ENCODE peak calls at places on chromosomes 1 and 21, in nine cellular contexts. I is CD4-positive, alpha-beta T cell; C is cardiac muscle cell; N is GM12891; V is CD8-positive, alpha-beta memory T cell; Z is NCI-H1105 treated with DMSO at 0.1 percent for 48 hours; S is fibroblast of mammary gland; Y is NCI-H2171 treated with DMSO at 0.1 percent for 48 hours; D is activated T-cell treated with anti-CD3 and anti-CD28 coated beads for 24 hours. M is an unnamed sample.

GRCh38 chr1:210771131-210771530 is 362.8 kb downstream of the KCNH1 start:
- DNase-seq in I (no peak), C (no peak), N (no peak), V (no peak), Z (no peak), S (no peak), Y (no peak), D (no peak), M (no peak)

GRCh38 chr1:153456396-153456795 is 4.1 kb downstream of the S100A7 start:
- DNase-seq in I (no peak), C (no peak), N (no peak), V (no peak), Z (no peak), S (no peak), Y (no peak), D (no peak), M (no peak)

GRCh38 chr1:38564946-38565570 is 294.5 kb downstream of the RRAGC start:
- DNase-seq in I (no peak), C (no peak), N (no peak), V (no peak), Z (no peak), S (no peak), Y (no peak), D (no peak), M (no peak)

GRCh38 chr21:37043818-37044217 is 29.1 kb downstream of the PIGP start:
- DNase-seq in I (no peak), C (no peak), N (no peak), V (no peak), Z (no peak), S (no peak), Y (no peak), D (no peak), M (no peak)

GRCh38 chr1:1013922-1014617 is 773 bp downstream of the ISG15 start:
- DNase-seq in I (no peak), C (peak; percentile 32), N (no peak), V (peak; percentile 31), Z (no peak), S (peak; percentile 28), Y (no peak), D (no peak), M (no peak)

GRCh38 chr1:93577536-93578432 is 103.9 kb downstream of the BCAR3 start:
- DNase-seq in I (no peak), C (no peak), N (no peak), V (no peak), Z (no peak), S (no peak), Y (no peak), D (no peak), M (no peak)

GRCh38 chr1:19775317-19775716 is 24.4 kb downstream of the TMCO4 start:
- DNase-seq in I (no peak), C (no peak), N (no peak), V (no peak), Z (no peak), S (no peak), Y (no peak), D (no peak), M (no peak)

GRCh38 chr1:156754219-156754618 is 2.7 kb upstream of the HDGF start:
- DNase-seq in I (no peak), C (no peak), N (no peak), V (no peak), Z (no peak), S (no peak), Y (peak; percentile 65), D (no peak), M (no peak)

M was measured in HS-5.